ENCODE peak calls at places on chromosomes 12 and 14, in seven cellular contexts. One of them, this sample, is unnamed.
A peak's percentile ranks its signal among the peaks of the same experiment; 100 is the strongest.

GRCh38 chr14:20652996-20653975 is 11.8 kb upstream of the OR6S1 start:
- DNase-seq in Panc1: peak; percentile 96
- DNase-seq in CD8-positive, alpha-beta memory T cell: peak; percentile 19
- DNase-seq in thoracic aorta: no peak
- DNase-seq in iPS DF 6.9: peak; percentile 90
- DNase-seq in cardiac muscle cell: peak; percentile 58
- DNase-seq in ovary: peak; percentile 40
- DNase-seq in this sample: peak; percentile 53

GRCh38 chr12:94873368-94874085 is 130.0 kb downstream of the NDUFA12 start:
- DNase-seq in Panc1: no peak
- DNase-seq in CD8-positive, alpha-beta memory T cell: no peak
- DNase-seq in thoracic aorta: no peak
- DNase-seq in iPS DF 6.9: no peak
- DNase-seq in cardiac muscle cell: no peak
- DNase-seq in ovary: peak; percentile 66
- DNase-seq in this sample: peak; percentile 76

GRCh38 chr12:69291278-69291593 is 51.9 kb downstream of the CPSF6 start:
- DNase-seq in Panc1: no peak
- DNase-seq in CD8-positive, alpha-beta memory T cell: no peak
- DNase-seq in thoracic aorta: no peak
- DNase-seq in iPS DF 6.9: no peak
- DNase-seq in cardiac muscle cell: no peak
- DNase-seq in ovary: no peak
- DNase-seq in this sample: no peak

GRCh38 chr12:69459477-69459876 is 10.7 kb upstream of the FRS2 start:
- DNase-seq in Panc1: no peak
- DNase-seq in CD8-positive, alpha-beta memory T cell: no peak
- DNase-seq in thoracic aorta: no peak
- DNase-seq in iPS DF 6.9: no peak
- DNase-seq in cardiac muscle cell: no peak
- DNase-seq in ovary: no peak
- DNase-seq in this sample: no peak

GRCh38 chr12:69509308-69509736 is 39.1 kb downstream of the FRS2 start:
- DNase-seq in Panc1: no peak
- DNase-seq in CD8-positive, alpha-beta memory T cell: no peak
- DNase-seq in thoracic aorta: no peak
- DNase-seq in iPS DF 6.9: no peak
- DNase-seq in cardiac muscle cell: peak; percentile 30
- DNase-seq in ovary: no peak
- DNase-seq in this sample: no peak

GRCh38 chr12:121803861-121804416 is at the start of gene SETD1B:
- DNase-seq in Panc1: no peak
- DNase-seq in CD8-positive, alpha-beta memory T cell: peak; percentile 65
- DNase-seq in thoracic aorta: no peak
- DNase-seq in iPS DF 6.9: no peak
- DNase-seq in cardiac muscle cell: peak; percentile 75
- DNase-seq in ovary: peak; percentile 73
- DNase-seq in this sample: peak; percentile 91

GRCh38 chr14:35927727-35928126 is 101.6 kb downstream of the BRMS1L start:
- DNase-seq in Panc1: no peak
- DNase-seq in CD8-positive, alpha-beta memory T cell: no peak
- DNase-seq in thoracic aorta: no peak
- DNase-seq in iPS DF 6.9: no peak
- DNase-seq in cardiac muscle cell: no peak
- DNase-seq in ovary: no peak
- DNase-seq in this sample: no peak

GRCh38 chr12:111792155-111792876 is 25.6 kb downstream of the ALDH2 start:
- DNase-seq in Panc1: no peak
- DNase-seq in CD8-positive, alpha-beta memory T cell: no peak
- DNase-seq in thoracic aorta: no peak
- DNase-seq in iPS DF 6.9: no peak
- DNase-seq in cardiac muscle cell: peak; percentile 50
- DNase-seq in ovary: peak; percentile 92
- DNase-seq in this sample: no peak

GRCh38 chr12:51538599-51538998 is 52.4 kb upstream of the SCN8A start:
- DNase-seq in Panc1: no peak
- DNase-seq in CD8-positive, alpha-beta memory T cell: no peak
- DNase-seq in thoracic aorta: no peak
- DNase-seq in iPS DF 6.9: no peak
- DNase-seq in cardiac muscle cell: no peak
- DNase-seq in ovary: no peak
- DNase-seq in this sample: no peak

GRCh38 chr12:49232940-49233841 is 31.7 kb upstream of the TUBA1C start:
- DNase-seq in Panc1: no peak
- DNase-seq in CD8-positive, alpha-beta memory T cell: no peak
- DNase-seq in thoracic aorta: no peak
- DNase-seq in iPS DF 6.9: no peak
- DNase-seq in cardiac muscle cell: peak; percentile 59
- DNase-seq in ovary: peak; percentile 75
- DNase-seq in this sample: peak; percentile 82

GRCh38 chr14:68042591-68043210 is 223.1 kb downstream of the RAD51B start:
- DNase-seq in Panc1: no peak
- DNase-seq in CD8-positive, alpha-beta memory T cell: no peak
- DNase-seq in thoracic aorta: no peak
- DNase-seq in iPS DF 6.9: no peak
- DNase-seq in cardiac muscle cell: no peak
- DNase-seq in ovary: no peak
- DNase-seq in this sample: no peak

GRCh38 chr12:79023784-79024183 is 159.2 kb downstream of the SYT1 start:
- DNase-seq in Panc1: no peak
- DNase-seq in CD8-positive, alpha-beta memory T cell: no peak
- DNase-seq in thoracic aorta: no peak
- DNase-seq in iPS DF 6.9: no peak
- DNase-seq in cardiac muscle cell: no peak
- DNase-seq in ovary: no peak
- DNase-seq in this sample: no peak

GRCh38 chr12:130529781-130530180 is 186.3 kb downstream of the RIMBP2 start:
- DNase-seq in Panc1: no peak
- DNase-seq in CD8-positive, alpha-beta memory T cell: no peak
- DNase-seq in thoracic aorta: no peak
- DNase-seq in iPS DF 6.9: no peak
- DNase-seq in cardiac muscle cell: no peak
- DNase-seq in ovary: no peak
- DNase-seq in this sample: no peak

GRCh38 chr12:8950702-8951478 is 1.4 kb upstream of the M6PR start:
- DNase-seq in Panc1: no peak
- DNase-seq in CD8-positive, alpha-beta memory T cell: peak; percentile 50
- DNase-seq in thoracic aorta: no peak
- DNase-seq in iPS DF 6.9: no peak
- DNase-seq in cardiac muscle cell: no peak
- DNase-seq in ovary: no peak
- DNase-seq in this sample: no peak

GRCh38 chr12:88934163-88934747 is 354.0 kb upstream of the KITLG start:
- DNase-seq in Panc1: no peak
- DNase-seq in CD8-positive, alpha-beta memory T cell: no peak
- DNase-seq in thoracic aorta: no peak
- DNase-seq in iPS DF 6.9: no peak
- DNase-seq in cardiac muscle cell: no peak
- DNase-seq in ovary: no peak
- DNase-seq in this sample: no peak

GRCh38 chr14:99327458-99328250 is 55.7 kb upstream of the BCL11B start:
- DNase-seq in Panc1: no peak
- DNase-seq in CD8-positive, alpha-beta memory T cell: no peak
- DNase-seq in thoracic aorta: no peak
- DNase-seq in iPS DF 6.9: no peak
- DNase-seq in cardiac muscle cell: no peak
- DNase-seq in ovary: peak; percentile 12
- DNase-seq in this sample: peak; percentile 34

GRCh38 chr12:88339254-88339949 is 197.3 kb downstream of the TMTC3 start:
- DNase-seq in Panc1: no peak
- DNase-seq in CD8-positive, alpha-beta memory T cell: no peak
- DNase-seq in thoracic aorta: no peak
- DNase-seq in iPS DF 6.9: no peak
- DNase-seq in cardiac muscle cell: peak; percentile 36
- DNase-seq in ovary: no peak
- DNase-seq in this sample: no peak

GRCh38 chr12:49059063-49059384 is 1.6 kb downstream of the KMT2D start:
- DNase-seq in Panc1: no peak
- DNase-seq in CD8-positive, alpha-beta memory T cell: no peak
- DNase-seq in thoracic aorta: no peak
- DNase-seq in iPS DF 6.9: no peak
- DNase-seq in cardiac muscle cell: no peak
- DNase-seq in ovary: no peak
- DNase-seq in this sample: no peak

DNA sequence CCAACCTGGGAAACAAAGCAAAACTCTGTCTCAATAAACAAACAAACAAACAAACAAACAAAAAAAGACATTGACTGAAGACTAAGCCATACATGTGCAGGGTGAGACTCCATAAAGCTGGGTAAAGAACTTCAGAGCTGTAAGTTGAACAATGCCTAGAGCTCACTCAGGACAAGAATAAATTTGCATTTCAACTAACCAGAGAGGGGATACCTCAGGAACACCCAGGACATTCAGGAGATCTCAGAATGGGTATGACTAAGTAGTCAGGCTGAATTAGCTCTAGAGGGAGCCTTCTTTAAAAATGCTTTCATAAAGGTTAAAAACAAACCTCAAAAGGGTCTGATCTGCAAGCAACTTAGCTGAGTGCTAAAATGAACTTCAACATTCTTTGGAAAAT is 267.7 kb upstream of the DIO3 start:
- DNase-seq in Panc1: no peak
- DNase-seq in CD8-positive, alpha-beta memory T cell: no peak
- DNase-seq in thoracic aorta: no peak
- DNase-seq in iPS DF 6.9: no peak
- DNase-seq in cardiac muscle cell: no peak
- DNase-seq in ovary: no peak
- DNase-seq in this sample: no peak
- H3K4me3 ChIP-seq in Panc1: no peak overlapping the region
- H3K4me3 ChIP-seq in CD8-positive, alpha-beta memory T cell: no peak overlapping the region
- H3K4me3 ChIP-seq in thoracic aorta: no peak overlapping the region
- H3K4me3 ChIP-seq in iPS DF 6.9: no peak overlapping the region
- H3K4me3 ChIP-seq in cardiac muscle cell: no peak overlapping the region
- H3K4me3 ChIP-seq in ovary: no peak overlapping the region
- H3K4me3 ChIP-seq in this sample: no peak overlapping the region

GRCh38 chr12:2960432-2960956 is 1.3 kb downstream of the TEAD4 start:
- DNase-seq in Panc1: no peak
- DNase-seq in CD8-positive, alpha-beta memory T cell: no peak
- DNase-seq in thoracic aorta: no peak
- DNase-seq in iPS DF 6.9: no peak
- DNase-seq in cardiac muscle cell: no peak
- DNase-seq in ovary: no peak
- DNase-seq in this sample: no peak
- H3K4me1 ChIP-seq in Panc1: peaks cover 22% of the 10 kb centered on the region
- H3K4me1 ChIP-seq in CD8-positive, alpha-beta memory T cell: no peaks in the 10 kb centered on the region
- H3K4me1 ChIP-seq in thoracic aorta: peaks cover 24% of the 10 kb centered on the region
- H3K4me1 ChIP-seq in iPS DF 6.9: peaks cover 16% of the 10 kb centered on the region
- H3K4me1 ChIP-seq in cardiac muscle cell: peaks cover 29% of the 10 kb centered on the region
- H3K4me1 ChIP-seq in ovary: peaks cover 5% of the 10 kb centered on the region
- H3K4me1 ChIP-seq in this sample: peaks cover 48% of the 10 kb centered on the region

DNA sequence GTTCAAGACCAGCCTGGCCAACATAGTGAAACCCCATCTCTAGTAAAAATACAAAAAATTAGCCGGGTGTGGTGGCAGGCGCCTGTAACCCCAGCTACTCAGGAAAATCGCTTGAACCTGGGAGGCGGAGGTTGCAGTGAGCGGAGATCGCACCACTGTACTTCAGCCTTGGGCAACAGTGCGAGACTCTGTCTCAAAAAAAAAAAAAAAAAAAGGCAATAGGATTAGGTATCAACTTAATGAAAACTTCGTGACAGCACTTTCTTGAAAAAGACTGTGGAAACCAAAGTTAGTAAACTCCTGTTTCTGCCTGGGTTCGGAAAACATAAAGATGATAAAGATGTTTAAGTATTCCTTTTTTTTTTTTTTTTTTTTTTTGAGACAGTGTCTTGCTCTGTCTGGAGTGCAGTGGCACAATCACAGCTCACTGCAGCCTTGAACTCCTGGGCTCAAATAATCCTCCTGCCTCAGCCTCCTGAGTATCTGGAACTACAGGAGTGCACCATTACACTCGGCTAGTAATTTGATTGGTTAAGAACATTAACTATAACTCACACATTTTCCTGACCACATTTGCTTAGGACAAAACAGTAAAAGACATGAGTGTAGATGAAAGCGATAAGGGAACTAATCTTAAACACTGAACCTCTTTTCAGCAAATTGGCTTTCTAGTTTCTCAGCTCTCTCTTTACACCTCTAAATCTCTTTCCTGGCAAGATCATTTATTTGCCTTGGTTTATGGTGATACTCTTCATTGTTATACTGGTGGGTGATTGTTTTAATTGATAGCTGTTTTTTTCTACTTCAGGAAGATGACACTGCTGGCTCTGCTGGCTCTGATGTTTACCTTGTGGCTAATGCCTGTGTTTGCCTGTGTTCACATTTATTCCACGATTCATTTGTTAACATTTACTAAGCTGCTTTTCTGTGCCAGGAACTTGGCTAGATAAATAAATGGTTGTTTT is 15.8 kb downstream of the HIF1A start:
- DNase-seq in Panc1: no peak
- DNase-seq in CD8-positive, alpha-beta memory T cell: no peak
- DNase-seq in thoracic aorta: no peak
- DNase-seq in iPS DF 6.9: no peak
- DNase-seq in cardiac muscle cell: peak; percentile 54
- DNase-seq in ovary: no peak
- DNase-seq in this sample: peak; percentile 69
- H3K4me3 ChIP-seq in Panc1: no peak overlapping the region
- H3K4me3 ChIP-seq in CD8-positive, alpha-beta memory T cell: no peak overlapping the region
- H3K4me3 ChIP-seq in thoracic aorta: no peak overlapping the region
- H3K4me3 ChIP-seq in iPS DF 6.9: no peak overlapping the region
- H3K4me3 ChIP-seq in cardiac muscle cell: no peak overlapping the region
- H3K4me3 ChIP-seq in ovary: no peak overlapping the region
- H3K4me3 ChIP-seq in this sample: no peak overlapping the region

GRCh38 chr12:53010955-53011354 is 4.7 kb downstream of the EIF4B start:
- DNase-seq in Panc1: no peak
- DNase-seq in CD8-positive, alpha-beta memory T cell: no peak
- DNase-seq in thoracic aorta: no peak
- DNase-seq in iPS DF 6.9: no peak
- DNase-seq in cardiac muscle cell: no peak
- DNase-seq in ovary: no peak
- DNase-seq in this sample: no peak

GRCh38 chr12:53006810-53007742 is 820 bp downstream of the EIF4B start:
- DNase-seq in Panc1: peak; percentile 50
- DNase-seq in CD8-positive, alpha-beta memory T cell: peak; percentile 73
- DNase-seq in thoracic aorta: peak; percentile 27
- DNase-seq in iPS DF 6.9: no peak
- DNase-seq in cardiac muscle cell: peak; percentile 77
- DNase-seq in ovary: peak; percentile 81
- DNase-seq in this sample: peak; percentile 93

GRCh38 chr12:53014709-53015108 is 8.5 kb downstream of the EIF4B start:
- DNase-seq in Panc1: no peak
- DNase-seq in CD8-positive, alpha-beta memory T cell: no peak
- DNase-seq in thoracic aorta: no peak
- DNase-seq in iPS DF 6.9: no peak
- DNase-seq in cardiac muscle cell: no peak
- DNase-seq in ovary: no peak
- DNase-seq in this sample: no peak

GRCh38 chr12:53011889-53012288 is 5.6 kb downstream of the EIF4B start:
- DNase-seq in Panc1: no peak
- DNase-seq in CD8-positive, alpha-beta memory T cell: no peak
- DNase-seq in thoracic aorta: no peak
- DNase-seq in iPS DF 6.9: no peak
- DNase-seq in cardiac muscle cell: no peak
- DNase-seq in ovary: no peak
- DNase-seq in this sample: no peak

DNA sequence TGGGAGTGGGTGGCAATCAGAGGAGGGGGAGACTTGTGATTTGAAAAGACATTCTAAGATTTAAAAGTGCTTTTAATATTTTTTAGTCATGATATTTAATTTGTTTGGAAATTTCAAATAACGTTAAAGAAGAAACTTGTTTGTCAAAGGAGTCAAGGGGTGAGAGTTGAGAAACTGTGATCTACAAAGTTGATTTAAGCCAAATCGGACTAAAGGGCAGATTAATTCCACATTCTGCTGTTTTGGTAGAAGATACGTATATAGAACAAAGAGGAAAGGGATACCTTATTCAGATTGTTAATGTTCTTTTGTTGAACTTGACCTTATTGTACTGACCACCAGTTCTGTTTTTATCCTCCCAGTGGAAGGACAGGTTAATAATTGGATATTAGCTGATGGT is 6.7 kb downstream of the EIF4B start:
- DNase-seq in Panc1: no peak
- DNase-seq in CD8-positive, alpha-beta memory T cell: no peak
- DNase-seq in thoracic aorta: no peak
- DNase-seq in iPS DF 6.9: no peak
- DNase-seq in cardiac muscle cell: no peak
- DNase-seq in ovary: no peak
- DNase-seq in this sample: no peak
- H3K4me1 ChIP-seq in Panc1: peaks cover 27% of the 10 kb centered on the region
- H3K4me1 ChIP-seq in CD8-positive, alpha-beta memory T cell: peaks cover 40% of the 10 kb centered on the region
- H3K4me1 ChIP-seq in thoracic aorta: peaks cover 37% of the 10 kb centered on the region
- H3K4me1 ChIP-seq in iPS DF 6.9: no peaks in the 10 kb centered on the region
- H3K4me1 ChIP-seq in cardiac muscle cell: peaks cover 4% of the 10 kb centered on the region
- H3K4me1 ChIP-seq in ovary: peaks cover 2% of the 10 kb centered on the region
- H3K4me1 ChIP-seq in this sample: peaks cover 86% of the 10 kb centered on the region

This sample was measured in spleen.